ENCODE peak calls at places on chromosomes 4 and X, in four cellular contexts. N, M, Y and J are unnamed samples.

GRCh38 chr4:1195109-1195671 is 22.8 kb upstream of the SPON2 start:
- DNase-seq in N (peak; percentile 74), M (no peak), Y (no peak), J (peak; percentile 14)

GRCh38 chr4:65658117-65658516 is 12.2 kb downstream of the EPHA5 start:
- DNase-seq in N (no peak), Y (no peak), M (no peak), J (no peak)

GRCh38 chr4:4415806-4416805 is 29.2 kb downstream of the NSG1 start:
- DNase-seq in M (no peak), Y (no peak), N (peak; percentile 25), J (peak; percentile 39)

GRCh38 chr4:152029631-152030030 is 268.8 kb upstream of the GATB start:
- DNase-seq in M (no peak), Y (no peak), N (no peak), J (no peak)

GRCh38 chr4:103018391-103019318 is 850 bp downstream of the SLC9B1 start:
- DNase-seq in Y (no peak), N (peak; percentile 74), M (peak; percentile 30), J (no peak)

GRCh38 chr4:94508841-94509240 is 57.1 kb downstream of the PDLIM5 start:
- DNase-seq in N (no peak), Y (no peak), M (no peak), J (no peak)

GRCh38 chr4:10089346-10089745 is 27.3 kb downstream of the WDR1 start:
- DNase-seq in N (no peak), Y (no peak), M (peak; percentile 88), J (peak; percentile 89)

GRCh38 chrX:103254171-103254824 is 657 bp downstream of the TCEAL8 start:
- DNase-seq in Y (peak; percentile 59), N (peak; percentile 74), M (peak; percentile 40), J (peak; percentile 66)

GRCh38 chr4:16627999-16628398 is 270.4 kb downstream of the LDB2 start:
- DNase-seq in N (no peak), M (no peak), Y (no peak), J (no peak)

GRCh38 chrX:150934453-150934852 is 36.0 kb upstream of the CD99L2 start:
- DNase-seq in Y (no peak), N (peak; percentile 71), M (peak; percentile 16), J (no peak)

GRCh38 chrX:110146521-110146920 is 143.6 kb downstream of the TMEM164 start:
- DNase-seq in M (peak; percentile 35), N (no peak), Y (peak; percentile 30), J (peak; percentile 22)

GRCh38 chr4:174119051-174119450 is 164.4 kb downstream of the FBXO8 start:
- DNase-seq in Y (no peak), M (no peak), N (no peak), J (no peak)

GRCh38 chr4:142846729-142847606 is 867 bp upstream of the INPP4B start:
- DNase-seq in N (no peak), M (peak; percentile 71), Y (peak; percentile 43), J (peak; percentile 75)

GRCh38 chr4:83599183-83599582 is 63.3 kb downstream of the GPAT3 start:
- DNase-seq in N (no peak), M (no peak), Y (no peak), J (no peak)

GRCh38 chrX:132331532-132331931 is 112.3 kb upstream of the RAP2C start:
- DNase-seq in Y (no peak), M (no peak), N (no peak), J (no peak)

GRCh38 chr4:1008840-1009646 is 2.4 kb upstream of the FGFRL1 start:
- DNase-seq in N (peak; percentile 79), M (peak; percentile 53), Y (peak; percentile 41), J (peak; percentile 34)

GRCh38 chr4:159979351-159979750 is 876.5 kb downstream of the RAPGEF2 start:
- DNase-seq in M (no peak), N (no peak), Y (no peak), J (no peak)

GRCh38 chr4:140018931-140019618 is 134.9 kb downstream of the MAML3 start:
- DNase-seq in N (no peak), Y (no peak), M (no peak), J (no peak)

GRCh38 chr4:68209003-68209402 is 36.5 kb downstream of the TMPRSS11B start:
- DNase-seq in M (no peak), N (no peak), Y (no peak), J (no peak)

GRCh38 chr4:122458625-122459024 is 2.1 kb upstream of the IL2 start:
- DNase-seq in M (no peak), Y (no peak), N (no peak), J (no peak)

GRCh38 chr4:120760047-120760446 is 162.5 kb downstream of the PRDM5 start:
- DNase-seq in Y (no peak), M (no peak), N (no peak), J (no peak)

GRCh38 chr4:1530356-1530755 is 124.1 kb upstream of the NKX1-1 start:
- DNase-seq in N (no peak), M (no peak), Y (no peak), J (no peak)

GRCh38 chr4:98491862-98492554 is 166.4 kb downstream of the TSPAN5 start:
- DNase-seq in M (no peak), N (no peak), Y (no peak), J (no peak)

GRCh38 chr4:127604949-127605709 is 27.6 kb upstream of the INTU start:
- DNase-seq in Y (no peak), N (no peak), M (no peak), J (no peak)

GRCh38 chr4:39305902-39306677 is 60.1 kb downstream of the RFC1 start:
- DNase-seq in N (no peak), M (no peak), Y (peak; percentile 25), J (no peak)

DNA sequence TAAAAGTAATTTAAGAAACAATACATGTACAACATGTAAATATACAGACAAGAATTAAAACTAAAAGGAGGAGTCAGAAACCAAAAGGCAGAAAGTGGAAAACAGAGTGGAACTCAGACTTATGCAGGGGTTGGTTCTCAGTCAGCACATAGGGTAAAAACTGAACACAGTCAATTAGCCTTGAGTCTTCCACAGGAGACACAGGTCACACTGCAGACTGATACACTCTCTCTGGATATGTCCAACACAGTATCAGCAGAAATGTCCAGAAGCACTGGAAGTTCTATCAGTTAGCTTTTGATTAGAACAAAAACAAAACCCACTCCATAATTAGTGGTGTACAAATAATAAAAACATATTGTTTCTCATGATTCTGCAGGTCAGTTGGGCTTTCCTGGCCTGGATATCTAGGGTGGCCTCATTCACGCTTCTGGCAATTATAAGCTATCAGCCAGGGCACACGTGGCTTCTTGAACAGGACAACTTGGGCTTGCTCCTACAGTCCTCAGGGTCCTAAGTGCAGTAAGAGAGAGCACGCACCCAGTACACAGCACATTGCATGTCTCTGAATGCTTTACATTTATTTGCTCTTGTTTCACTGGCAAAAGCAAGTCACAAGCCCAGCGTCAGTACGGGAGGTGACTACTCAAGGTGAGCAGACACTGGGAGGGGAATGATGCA is 21.6 kb downstream of the TEC start:
- DNase-seq in Y (no peak), M (no peak), N (no peak), J (no peak)
- H3K4me3 ChIP-seq in Y (no peak overlapping the region), M (no peak overlapping the region), N (no peak overlapping the region), J (no peak overlapping the region)

DNA sequence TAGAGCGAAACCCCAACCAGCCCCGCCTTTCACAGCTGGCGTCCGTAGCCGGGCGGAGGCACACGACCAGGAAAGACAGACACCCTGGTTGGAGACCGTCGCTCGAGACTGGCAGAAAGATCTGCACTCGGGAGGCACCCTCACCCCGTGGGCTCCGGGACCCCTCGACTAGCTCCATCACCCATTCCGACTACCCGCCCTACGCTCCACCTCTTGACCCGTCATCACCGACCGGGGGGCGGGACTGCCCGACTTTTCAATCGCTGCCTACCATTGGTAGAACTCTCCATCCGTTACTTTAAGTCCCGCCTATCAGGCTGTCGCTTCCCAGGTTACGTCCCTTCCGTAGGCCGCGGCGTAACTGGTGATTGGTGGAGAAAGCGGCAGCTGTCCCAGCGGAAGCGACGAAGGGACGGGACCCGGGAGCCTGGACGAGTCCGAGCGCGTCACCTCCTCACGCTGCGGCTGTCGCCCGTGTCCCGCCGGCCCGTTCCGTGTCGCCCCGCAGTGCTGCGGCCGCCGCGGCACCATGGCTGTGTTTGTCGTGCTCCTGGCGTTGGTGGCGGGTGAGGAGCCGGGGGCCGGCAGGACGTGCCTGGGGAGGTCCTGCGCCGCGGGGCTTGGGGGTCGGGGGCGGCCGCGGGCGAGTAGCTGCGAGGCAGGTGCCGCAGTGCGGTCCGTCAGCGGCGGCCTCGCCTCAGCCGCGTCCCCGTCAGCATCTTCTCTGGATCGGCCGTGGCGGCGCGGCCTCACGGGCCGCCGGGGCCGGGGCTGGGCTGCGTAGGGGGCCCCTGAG is at the start of gene ATP6AP2:
- DNase-seq in M (peak; percentile 93), N (peak; percentile 96), Y (peak; percentile 91), J (peak; percentile 89)
- TF ChIP-seq POLR2A in M (peak; percentile 90), N (peak; percentile 54), Y (peak; percentile 34), J (peak; percentile 82)

GRCh38 chr4:158161561-158162354 is 11.1 kb downstream of the GASK1B start:
- DNase-seq in N (peak; percentile 75), M (no peak), Y (peak; percentile 39), J (no peak)
- H3K27ac ChIP-seq in N (peak overlapping the region; percentile 77), M (peak overlapping the region; percentile 68), Y (peak overlapping the region; percentile 56), J (peak overlapping the region; percentile 22)

GRCh38 chrX:107711521-107712041 is 64.0 kb downstream of the TSC22D3 start:
- DNase-seq in Y (no peak), M (no peak), N (peak; percentile 66), J (no peak)
- H3K4me3 ChIP-seq in Y (no peak overlapping the region), M (no peak overlapping the region), N (no peak overlapping the region), J (no peak overlapping the region)

DNA sequence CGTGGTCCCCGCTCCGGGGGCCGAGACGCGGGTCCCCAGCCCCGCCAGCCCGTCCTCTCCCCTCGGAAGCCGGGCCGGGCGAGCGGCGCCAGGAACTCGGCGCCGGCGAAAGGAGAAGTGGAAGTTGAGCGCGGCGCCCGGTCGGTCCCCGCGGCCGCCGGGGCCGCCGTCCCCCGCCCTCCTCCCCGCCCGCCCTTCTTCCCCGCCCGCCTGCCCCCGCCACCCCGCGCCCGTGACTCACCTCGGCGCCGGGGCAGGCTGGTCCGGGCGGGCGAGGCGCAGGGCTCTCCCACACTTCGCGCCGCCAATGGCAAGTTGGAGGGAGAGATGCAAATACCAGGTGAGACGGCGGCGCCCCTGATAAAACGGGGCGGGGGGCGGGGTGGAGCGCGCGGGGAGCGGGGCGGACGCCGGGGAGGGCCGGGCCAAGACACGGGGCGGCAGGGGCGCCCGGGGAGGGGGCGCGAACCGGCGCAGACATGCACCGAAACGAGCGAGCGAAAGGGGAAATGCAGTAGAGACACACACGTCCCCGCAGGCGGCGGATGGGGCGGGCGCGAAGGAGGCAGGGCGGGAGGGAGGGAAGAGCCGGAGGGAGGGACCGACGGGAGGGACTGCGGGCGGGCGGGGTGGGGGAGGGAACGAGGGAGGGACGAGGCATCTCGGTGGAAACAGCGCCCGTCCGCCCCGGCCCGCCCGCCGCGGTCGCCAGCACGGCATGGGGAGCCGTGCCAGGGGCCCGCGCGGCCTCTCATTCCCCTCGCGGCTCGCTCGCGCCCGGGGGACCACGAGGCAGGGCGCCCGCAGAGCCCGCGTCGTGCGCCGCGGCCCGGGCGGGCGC is at the start of gene ELF4:
- DNase-seq in M (peak; percentile 65), Y (peak; percentile 56), N (peak; percentile 70), J (peak; percentile 48)
- TF ChIP-seq POLR2A in M (peak; percentile 36), Y (no peak), N (no peak), J (peak; percentile 41)

GRCh38 chr4:80305466-80305865 is 30.1 kb upstream of the CFAP299 start:
- DNase-seq in Y (no peak), M (no peak), N (no peak), J (no peak)
- H3K27ac ChIP-seq in Y (no peak overlapping the region), M (no peak overlapping the region), N (no peak overlapping the region), J (no peak overlapping the region)

DNA sequence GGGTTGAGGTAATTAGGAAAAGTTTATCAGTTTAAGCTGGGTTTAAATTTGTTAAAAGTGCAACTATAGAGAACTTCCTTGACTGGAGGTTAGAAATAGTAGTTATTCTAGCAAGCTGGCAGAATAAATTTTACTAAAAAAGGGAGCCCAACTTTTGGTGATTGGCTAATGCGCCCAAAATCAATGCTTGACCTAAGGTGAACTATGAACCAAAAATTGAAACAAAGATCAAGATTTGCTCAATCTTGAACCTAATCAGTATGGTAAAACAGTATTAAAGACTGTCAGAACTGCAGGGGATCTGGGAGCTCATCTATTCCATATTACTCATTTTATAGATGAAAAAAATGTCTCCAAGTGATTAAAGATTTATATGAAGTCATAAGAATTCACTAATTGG is 6.1 kb upstream of the SPATA18 start:
- DNase-seq in Y (no peak), N (no peak), M (no peak), J (no peak)
- H3K4me3 ChIP-seq in Y (no peak overlapping the region), N (no peak overlapping the region), M (no peak overlapping the region), J (no peak overlapping the region)